ENCODE peak calls at places on chromosomes 6 and 20, in six cellular contexts. K is thyroid gland; A is AG09309; E is left ventricle myocardium inferior; S is body of pancreas; I is effector memory CD4-positive, alpha-beta T cell. U is an unnamed sample.
A peak's percentile ranks its signal among the peaks of the same experiment; 100 is the strongest.

GRCh38 chr20:47784599-47785320 is 521 bp downstream of the SULF2 start:
- DNase-seq in E (peak; percentile 48), S (no peak), A (no peak), K (peak; percentile 47), I (no peak), U (peak; percentile 60)

GRCh38 chr6:167034056-167034455 is 34.9 kb downstream of the CEP43 start:
- DNase-seq in A (no peak), K (no peak), E (no peak), S (no peak), I (no peak), U (no peak)

GRCh38 chr20:34637245-34638185 is 39.4 kb downstream of the PIGU start:
- DNase-seq in I (no peak), S (no peak), A (peak; percentile 66), E (no peak), K (no peak), U (peak; percentile 23)

GRCh38 chr20:46568570-46569129 is 18.2 kb upstream of the OCSTAMP start:
- DNase-seq in S (peak; percentile 92), K (peak; percentile 98), E (peak; percentile 87), A (peak; percentile 2), I (no peak), U (no peak)

GRCh38 chr20:24665741-24666191 is 196.3 kb downstream of the SYNDIG1 start:
- DNase-seq in A (no peak), K (no peak), S (no peak), I (no peak), E (no peak), U (no peak)

GRCh38 chr20:17710379-17711305 is 10.9 kb downstream of the BANF2 start:
- DNase-seq in E (peak; percentile 26), I (no peak), S (peak; percentile 41), A (no peak), K (no peak), U (peak; percentile 63)

GRCh38 chr20:4167261-4168004 is 152.1 kb upstream of the RNF24 start:
- DNase-seq in E (no peak), K (no peak), I (no peak), S (no peak), A (no peak), U (no peak)

GRCh38 chr6:50891290-50891689 is 72.6 kb downstream of the TFAP2B start:
- DNase-seq in K (no peak), S (no peak), E (no peak), A (no peak), I (no peak), U (no peak)

GRCh38 chr6:12458558-12458957 is 168.4 kb downstream of the EDN1 start:
- DNase-seq in E (no peak), S (no peak), I (no peak), K (no peak), A (no peak), U (no peak)

GRCh38 chr6:142822882-142823578 is 121.9 kb downstream of the HIVEP2 start:
- DNase-seq in I (no peak), K (no peak), A (no peak), E (no peak), S (no peak), U (no peak)

GRCh38 chr20:46400253-46400652 is 6.2 kb downstream of the ELMO2 start:
- DNase-seq in K (peak; percentile 29), E (no peak), S (no peak), A (no peak), I (no peak), U (no peak)

GRCh38 chr6:13422601-13423247 is 64.7 kb downstream of the GFOD1 start:
- DNase-seq in E (no peak), K (peak; percentile 74), I (no peak), A (no peak), S (no peak), U (no peak)

GRCh38 chr6:72937160-72937559 is 288.1 kb downstream of the KHDC1L start:
- DNase-seq in A (no peak), I (no peak), K (no peak), E (no peak), S (no peak), U (no peak)

GRCh38 chr6:140956567-140957306 is 1176.0 kb upstream of the GJE1 start:
- DNase-seq in A (no peak), I (no peak), K (no peak), E (no peak), S (no peak), U (no peak)

GRCh38 chr6:4319992-4320683 is 184.8 kb upstream of the ECI2 start:
- DNase-seq in K (no peak), I (no peak), E (no peak), A (no peak), S (no peak), U (no peak)

GRCh38 chr20:63652192-63652980 is 838 bp downstream of the STMN3 start:
- DNase-seq in K (peak; percentile 30), S (no peak), E (peak; percentile 48), I (peak; percentile 49), A (no peak), U (no peak)

GRCh38 chr6:134533991-134534390 is 216.1 kb upstream of the SGK1 start:
- DNase-seq in K (no peak), E (no peak), A (no peak), I (no peak), S (peak; percentile 32), U (no peak)

GRCh38 chr6:40755046-40755681 is 168.0 kb upstream of the LRFN2 start:
- DNase-seq in E (no peak), A (peak; percentile 27), K (peak; percentile 25), S (no peak), I (no peak), U (no peak)

GRCh38 chr6:151647871-151648639 is 154.2 kb downstream of the CCDC170 start:
- DNase-seq in E (no peak), I (no peak), A (no peak), K (no peak), S (no peak), U (no peak)

GRCh38 chr6:137202078-137202477 is 17.1 kb downstream of the IFNGR1 start:
- DNase-seq in K (no peak), S (no peak), I (no peak), E (no peak), A (no peak), U (no peak)

GRCh38 chr6:153090241-153090930 is 40.7 kb downstream of the RGS17 start:
- DNase-seq in K (no peak), E (no peak), S (no peak), I (no peak), A (peak; percentile 46), U (no peak)

GRCh38 chr6:164252952-164253351 is 838.4 kb downstream of the QKI start:
- DNase-seq in E (no peak), A (no peak), I (no peak), S (no peak), K (no peak), U (no peak)

GRCh38 chr20:31652917-31653385 is 15.2 kb downstream of the COX4I2 start:
- DNase-seq in S (no peak), I (no peak), K (no peak), E (no peak), A (peak; percentile 39), U (no peak)

GRCh38 chr20:19935842-19936241 is 81.3 kb upstream of the NAA20 start:
- DNase-seq in S (peak; percentile 31), E (no peak), I (no peak), K (peak; percentile 65), A (no peak), U (no peak)

GRCh38 chr6:150876598-150876997 is 11.1 kb downstream of the MTHFD1L start:
- DNase-seq in S (peak; percentile 81), I (no peak), E (peak; percentile 63), A (no peak), K (peak; percentile 90), U (peak; percentile 77)

GRCh38 chr20:53050338-53050737 is 78.2 kb downstream of the TSHZ2 start:
- DNase-seq in K (no peak), E (no peak), S (no peak), I (no peak), A (no peak), U (no peak)

GRCh38 chr20:843908-844307 is 10.4 kb downstream of the FAM110A start:
- DNase-seq in S (no peak), K (no peak), A (no peak), E (no peak), I (no peak), U (no peak)

GRCh38 chr20:840503-840857 is 7.0 kb downstream of the FAM110A start:
- DNase-seq in S (no peak), K (no peak), I (no peak), A (no peak), E (no peak), U (no peak)

GRCh38 chr20:842547-842940 is 9.0 kb downstream of the FAM110A start:
- DNase-seq in K (no peak), A (no peak), E (no peak), I (no peak), S (no peak), U (no peak)

GRCh38 chr20:840858-841567 is 7.5 kb downstream of the FAM110A start:
- DNase-seq in S (peak; percentile 65), I (peak; percentile 18), K (peak; percentile 75), E (no peak), A (no peak), U (peak; percentile 80)

GRCh38 chr20:841568-842546 is 8.3 kb downstream of the FAM110A start:
- DNase-seq in K (peak; percentile 71), E (no peak), A (no peak), S (peak; percentile 58), I (no peak), U (no peak)
- H3K4me3 ChIP-seq in K (peak overlapping the region; percentile 24), E (peak overlapping the region; percentile 62), A (peak overlapping the region; percentile 46), S (peak overlapping the region; percentile 51), I (peak overlapping the region; percentile 42), U (peak overlapping the region; percentile 60)

DNA sequence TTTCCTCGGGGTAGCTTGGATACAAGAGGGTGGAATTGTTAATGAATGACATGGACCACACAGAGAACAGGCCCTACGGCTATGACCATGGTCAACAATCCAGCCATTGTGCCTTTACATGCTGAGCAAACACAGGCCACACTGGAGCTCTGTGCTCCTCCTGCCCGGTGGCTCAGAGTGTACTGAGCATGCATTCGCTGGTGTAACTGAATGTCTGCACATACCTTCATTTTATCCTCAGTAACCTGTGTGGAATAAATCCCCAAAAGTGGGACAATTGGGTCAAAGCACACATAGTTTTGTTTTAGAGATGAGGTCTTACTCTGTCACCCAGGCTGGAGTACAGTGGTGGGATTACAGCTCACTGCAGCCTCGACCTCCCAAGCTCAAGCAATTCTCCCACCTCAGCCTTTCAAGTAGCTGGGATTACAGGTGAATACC is 32.8 kb downstream of the LRP11 start:
- DNase-seq in S (no peak), I (no peak), K (no peak), E (no peak), A (no peak), U (no peak)
- H3K4me3 ChIP-seq in S (no peak overlapping the region), I (no peak overlapping the region), K (no peak overlapping the region), E (no peak overlapping the region), A (no peak overlapping the region), U (no peak overlapping the region)

DNA sequence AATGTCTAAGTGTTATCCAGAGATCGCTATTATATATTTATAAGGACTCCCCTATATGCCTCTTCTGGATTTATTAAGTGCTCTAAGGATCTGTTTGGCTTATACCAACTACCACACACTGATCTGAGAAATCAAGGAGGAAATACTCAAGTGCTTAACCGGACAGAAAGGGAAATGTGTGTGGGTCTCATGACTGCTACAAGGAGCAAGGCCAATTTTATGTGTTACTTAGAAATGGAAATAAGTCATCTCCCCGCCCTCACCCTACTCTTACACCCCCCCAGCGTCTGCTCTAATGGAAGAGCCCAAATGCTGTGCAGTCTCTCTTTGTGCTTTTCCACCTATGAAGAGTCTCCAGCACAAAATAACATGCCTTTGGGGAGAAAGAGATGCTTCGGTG is 428.8 kb upstream of the ARID1B start:
- DNase-seq in I (no peak), K (peak; percentile 28), S (no peak), A (no peak), E (no peak), U (no peak)
- H3K4me3 ChIP-seq in I (no peak overlapping the region), K (no peak overlapping the region), S (no peak overlapping the region), A (no peak overlapping the region), E (peak overlapping the region; percentile 23), U (no peak overlapping the region)

GRCh38 chr6:117549606-117550005 is 52.7 kb downstream of the GOPC start:
- DNase-seq in S (no peak), I (peak; percentile 1), E (no peak), A (no peak), K (peak; percentile 42), U (no peak)
- H3K4me3 ChIP-seq in S (no peak overlapping the region), I (no peak overlapping the region), E (no peak overlapping the region), A (no peak overlapping the region), K (no peak overlapping the region), U (no peak overlapping the region)

U was measured in right lobe of liver.